ENCODE peak calls at places on chromosome 7, in six cellular contexts. C, E, L, D, O and A are unnamed samples.

GRCh38 chr7:139358541-139359365 is 941 bp upstream of the LUC7L2 start:
- DNase-seq in C (peak; percentile 36), E (no peak), L (no peak), D (peak; percentile 66), O (peak; percentile 16), A (no peak)

GRCh38 chr7:37491919-37492694 is 43.4 kb upstream of the ELMO1 start:
- DNase-seq in C (no peak), E (no peak), L (peak; percentile 94), D (no peak), O (no peak), A (peak; percentile 94)

GRCh38 chr7:141466151-141466904 is 84.9 kb upstream of the AGK start:
- DNase-seq in C (no peak), E (no peak), L (no peak), D (no peak), O (peak; percentile 47), A (no peak)

GRCh38 chr7:122885583-122886356 is 490 bp downstream of the CADPS2 start:
- DNase-seq in C (peak; percentile 51), E (peak; percentile 45), L (peak; percentile 64), D (peak; percentile 32), O (peak; percentile 50), A (peak; percentile 50)

GRCh38 chr7:48182736-48183369 is 11.6 kb downstream of the ABCA13 start:
- DNase-seq in C (no peak), E (no peak), L (no peak), D (no peak), O (peak; percentile 88), A (no peak)

GRCh38 chr7:111380945-111381344 is 181.3 kb downstream of the IMMP2L start:
- DNase-seq in C (no peak), E (no peak), L (no peak), D (no peak), O (no peak), A (no peak)

GRCh38 chr7:87414400-87415188 is 60.9 kb downstream of the ABCB4 start:
- DNase-seq in C (no peak), E (no peak), L (no peak), D (peak; percentile 79), O (no peak), A (no peak)

GRCh38 chr7:36661135-36661840 is 63.0 kb downstream of the AOAH start:
- DNase-seq in C (no peak), E (no peak), L (no peak), D (no peak), O (peak; percentile 91), A (peak; percentile 58)

GRCh38 chr7:116258734-116259133 is 48.4 kb downstream of the TES start:
- DNase-seq in C (peak; percentile 81), E (no peak), L (no peak), D (peak; percentile 68), O (peak; percentile 73), A (no peak)

GRCh38 chr7:135707570-135707966 is 20.4 kb downstream of the SLC13A4 start:
- DNase-seq in C (no peak), E (no peak), L (no peak), D (no peak), O (no peak), A (no peak)

GRCh38 chr7:111438369-111439289 is 123.7 kb downstream of the IMMP2L start:
- DNase-seq in C (peak; percentile 71), E (no peak), L (no peak), D (peak; percentile 87), O (peak; percentile 74), A (no peak)

GRCh38 chr7:2129376-2130375 is 103.1 kb downstream of the MAD1L1 start:
- DNase-seq in C (no peak), E (no peak), L (no peak), D (no peak), O (no peak), A (no peak)

GRCh38 chr7:157895520-157896375 is 558.9 kb downstream of the DNAJB6 start:
- DNase-seq in C (no peak), E (no peak), L (no peak), D (no peak), O (no peak), A (no peak)

GRCh38 chr7:151177310-151177709 is 9.7 kb downstream of the ASB10 start:
- DNase-seq in C (no peak), E (no peak), L (no peak), D (no peak), O (no peak), A (no peak)

GRCh38 chr7:2416659-2417058 is 13.2 kb downstream of the CHST12 start:
- DNase-seq in C (no peak), E (no peak), L (no peak), D (no peak), O (no peak), A (no peak)

GRCh38 chr7:130794619-130794922 is 60.6 kb upstream of the KLF14 start:
- DNase-seq in C (no peak), E (no peak), L (no peak), D (no peak), O (no peak), A (no peak)

GRCh38 chr7:139682136-139683013 is 95.4 kb downstream of the HIPK2 start:
- DNase-seq in C (peak; percentile 69), E (no peak), L (no peak), D (no peak), O (peak; percentile 94), A (no peak)

GRCh38 chr7:140033036-140033435 is 29.7 kb downstream of the PARP12 start:
- DNase-seq in C (peak; percentile 8), E (no peak), L (no peak), D (no peak), O (peak; percentile 88), A (no peak)

GRCh38 chr7:46764100-46764941 is 817.6 kb downstream of the TNS3 start:
- DNase-seq in C (peak; percentile 95), E (no peak), L (no peak), D (no peak), O (peak; percentile 99), A (no peak)

GRCh38 chr7:35802649-35803048 is 1.8 kb downstream of the SEPTIN7 start:
- DNase-seq in C (peak; percentile 10), E (no peak), L (no peak), D (peak; percentile 23), O (no peak), A (no peak)

GRCh38 chr7:79528421-79528820 is 75.0 kb upstream of the MAGI2 start:
- DNase-seq in C (no peak), E (no peak), L (no peak), D (peak; percentile 50), O (peak; percentile 34), A (no peak)

GRCh38 chr7:21256310-21256877 is 171.5 kb upstream of the SP4 start:
- DNase-seq in C (peak; percentile 58), E (no peak), L (no peak), D (peak; percentile 59), O (peak; percentile 41), A (no peak)

GRCh38 chr7:44415047-44415446 is 75.4 kb downstream of the NUDCD3 start:
- DNase-seq in C (no peak), E (no peak), L (no peak), D (no peak), O (peak; percentile 95), A (no peak)

GRCh38 chr7:84040365-84040764 is 154.2 kb downstream of the SEMA3A start:
- DNase-seq in C (no peak), E (no peak), L (no peak), D (no peak), O (no peak), A (no peak)

GRCh38 chr7:157404845-157405481 is 68.2 kb downstream of the DNAJB6 start:
- DNase-seq in C (peak; percentile 91), E (no peak), L (no peak), D (peak; percentile 82), O (peak; percentile 99), A (no peak)

GRCh38 chr7:128883622-128884549 is 21.2 kb downstream of the ATP6V1F start:
- DNase-seq in C (peak; percentile 77), E (peak; percentile 81), L (peak; percentile 95), D (peak; percentile 77), O (peak; percentile 65), A (peak; percentile 88)

GRCh38 chr7:41065663-41066062 is 637.2 kb downstream of the INHBA start:
- DNase-seq in C (no peak), E (no peak), L (no peak), D (no peak), O (peak; percentile 25), A (no peak)

GRCh38 chr7:144836545-144836842 is 641 bp upstream of the TPK1 start:
- DNase-seq in C (no peak), E (no peak), L (no peak), D (no peak), O (no peak), A (no peak)

GRCh38 chr7:5713124-5713912 is 68.1 kb downstream of the RNF216 start:
- DNase-seq in C (no peak), E (no peak), L (no peak), D (no peak), O (no peak), A (no peak)

GRCh38 chr7:12719978-12720377 is 32.5 kb downstream of the ARL4A start:
- DNase-seq in C (peak; percentile 66), E (no peak), L (no peak), D (peak; percentile 63), O (no peak), A (no peak)

GRCh38 chr7:156666368-156667109 is 26.0 kb downstream of the RNF32 start:
- DNase-seq in C (no peak), E (no peak), L (no peak), D (no peak), O (no peak), A (no peak)

GRCh38 chr7:28669329-28669728 is 257.0 kb downstream of the CREB5 start:
- DNase-seq in C (no peak), E (no peak), L (no peak), D (no peak), O (no peak), A (no peak)

GRCh38 chr7:8057566-8057965 is 89.0 kb downstream of the GLCCI1 start:
- DNase-seq in C (no peak), E (no peak), L (no peak), D (peak; percentile 18), O (no peak), A (no peak)

GRCh38 chr7:139777304-139777890 is 401 bp downstream of the HIPK2 start:
- DNase-seq in C (peak; percentile 41), E (peak; percentile 52), L (peak; percentile 42), D (peak; percentile 8), O (peak; percentile 30), A (no peak)

GRCh38 chr7:4849390-4849789 is 12.4 kb downstream of the PAPOLB start:
- DNase-seq in C (peak; percentile 23), E (no peak), L (peak; percentile 52), D (peak; percentile 11), O (peak; percentile 48), A (no peak)

GRCh38 chr7:92698237-92698841 is 108.1 kb upstream of the FAM133B start:
- DNase-seq in C (peak; percentile 95), E (peak; percentile 33), L (no peak), D (no peak), O (peak; percentile 96), A (no peak)

GRCh38 chr7:71846160-71846559 is 566.0 kb downstream of the CALN1 start:
- DNase-seq in C (no peak), E (no peak), L (peak; percentile 45), D (peak; percentile 9), O (no peak), A (peak; percentile 51)

GRCh38 chr7:99505324-99505662 is 831 bp downstream of the ZKSCAN5 start:
- DNase-seq in C (no peak), E (no peak), L (no peak), D (no peak), O (no peak), A (no peak)

GRCh38 chr7:95411666-95412065 is 15.5 kb upstream of the PON3 start:
- DNase-seq in C (no peak), E (no peak), L (no peak), D (peak; percentile 38), O (no peak), A (no peak)